ENCODE peak calls at places on chromosome 12, in five cellular contexts. Z is heart right ventricle, Q is endothelial cell of umbilical vein, L is transverse colon, Y is uterus. J is an unnamed sample. For H3K9me3, the result is how much of the 10 kb centered on the place peaks cover.

GRCh38 chr12:64609543-64610091 is 678 bp upstream of the RASSF3 start:
- DNase-seq in Y (no peak), Z (no peak), L (no peak), Q (peak), J (no peak)

GRCh38 chr12:99680276-99680675 is 32.7 kb downstream of the GARIN6 start:
- DNase-seq in Y (no peak), Z (no peak), L (no peak), Q (no peak), J (no peak)

GRCh38 chr12:74539765-74540526 is 2.3 kb downstream of the ATXN7L3B start:
- DNase-seq in Y (no peak), Z (no peak), Q (no peak), L (no peak), J (no peak)

GRCh38 chr12:99053599-99054362 is 408.7 kb downstream of the APAF1 start:
- DNase-seq in Q (no peak), Z (no peak), L (no peak), Y (no peak), J (no peak)

GRCh38 chr12:113469224-113469652 is 2.4 kb downstream of the LHX5 start:
- DNase-seq in L (no peak), Y (no peak), Q (no peak), Z (no peak), J (peak)

GRCh38 chr12:1595026-1595561 is 713 bp upstream of the FBXL14 start:
- DNase-seq in Y (no peak), Q (no peak), Z (peak), L (peak), J (no peak)

GRCh38 chr12:104207416-104207941 is 8.1 kb upstream of the TXNRD1 start:
- DNase-seq in Z (no peak), Y (no peak), L (no peak), Q (no peak), J (no peak)

GRCh38 chr12:65501093-65501621 is 222.7 kb downstream of the MSRB3 start:
- DNase-seq in Z (peak), Y (peak), L (no peak), Q (peak), J (no peak)

GRCh38 chr12:105433804-105434203 is 103.3 kb downstream of the C12orf75 start:
- DNase-seq in L (no peak), Z (no peak), Y (no peak), Q (peak), J (no peak)

GRCh38 chr12:27434673-27435565 is 11.6 kb upstream of the SMCO2 start:
- DNase-seq in Q (peak), L (no peak), Y (no peak), Z (no peak), J (no peak)

GRCh38 chr12:8913702-8914032 is 642 bp upstream of the PHC1 start:
- DNase-seq in Z (no peak), L (no peak), Y (no peak), Q (no peak), J (no peak)

GRCh38 chr12:117853600-117853999 is 115.2 kb downstream of the KSR2 start:
- DNase-seq in L (peak), Y (no peak), Z (no peak), Q (no peak), J (peak)

GRCh38 chr12:85681333-85681732 is 154.9 kb downstream of the RASSF9 start:
- DNase-seq in Y (no peak), Z (no peak), L (no peak), Q (no peak), J (no peak)

GRCh38 chr12:93461503-93461902 is 5.8 kb upstream of the MRPL42 start:
- DNase-seq in Q (no peak), Z (no peak), Y (no peak), L (no peak), J (no peak)

GRCh38 chr12:93469386-93469785 is 2.1 kb downstream of the MRPL42 start:
- DNase-seq in Y (no peak), Z (no peak), L (no peak), Q (no peak), J (no peak)

GRCh38 chr12:93467351-93468007 is at the start of gene MRPL42:
- DNase-seq in L (peak), Z (peak), Q (peak), Y (peak), J (peak)

GRCh38 chr12:93468008-93468371 is 676 bp downstream of the MRPL42 start:
- DNase-seq in Q (no peak), Z (no peak), Y (no peak), L (no peak), J (no peak)

DNA sequence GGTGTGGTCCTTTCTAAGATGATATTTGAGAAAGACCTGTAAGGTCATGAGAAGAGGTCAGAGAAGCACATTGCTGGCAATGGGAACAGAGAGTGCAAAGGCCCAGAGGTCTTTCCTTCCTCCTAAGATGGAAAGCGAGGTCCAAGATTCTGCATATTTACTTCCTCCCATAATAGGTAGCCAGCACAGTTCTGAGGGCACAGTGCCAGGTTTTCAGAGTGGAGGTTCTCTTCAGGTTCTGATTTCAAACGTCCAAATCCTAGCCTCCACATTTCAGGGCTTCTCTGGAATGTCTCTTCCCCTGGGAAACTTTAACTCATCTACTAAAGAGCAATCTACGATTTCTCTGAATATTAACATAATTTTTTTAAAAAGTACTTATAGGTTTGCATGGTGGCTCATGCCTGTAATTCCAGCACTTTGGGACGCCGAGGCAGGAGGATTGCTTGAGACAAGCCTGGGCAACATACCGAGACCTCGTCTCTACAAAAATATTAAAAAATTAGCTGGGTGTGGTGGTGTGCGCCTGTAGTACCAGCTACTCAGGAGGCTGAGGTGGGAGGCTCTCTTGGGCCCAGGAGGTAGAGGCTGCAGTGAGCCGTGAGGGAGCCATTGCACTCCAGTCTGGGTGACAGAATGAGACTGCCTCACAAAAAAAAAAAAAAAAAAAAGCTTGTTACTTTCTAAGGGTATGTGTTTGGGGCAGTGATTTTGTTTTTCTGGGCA is 526 bp upstream of the MRPL42 start:
- DNase-seq in Y (peak), L (no peak), Z (peak), Q (no peak), J (no peak)
- H3K4me3 ChIP-seq in Y (peak), L (no peak), Z (no peak), Q (no peak), J (no peak)

GRCh38 chr12:71759941-71760340 is 5.3 kb downstream of the RAB21 start:
- DNase-seq in L (no peak), Z (no peak), Q (no peak), Y (no peak), J (no peak)
- H3K9me3 ChIP-seq in L (under half), Z (under half), Q (under half), Y (under half), J (under half)

GRCh38 chr12:59044791-59045190 is 124.5 kb upstream of the LRIG3 start:
- DNase-seq in L (no peak), Z (no peak), Y (no peak), Q (no peak), J (no peak)
- TF ChIP-seq CTCF in L (no peak), Z (no peak), Y (no peak), Q (no peak), J (no peak)

DNA sequence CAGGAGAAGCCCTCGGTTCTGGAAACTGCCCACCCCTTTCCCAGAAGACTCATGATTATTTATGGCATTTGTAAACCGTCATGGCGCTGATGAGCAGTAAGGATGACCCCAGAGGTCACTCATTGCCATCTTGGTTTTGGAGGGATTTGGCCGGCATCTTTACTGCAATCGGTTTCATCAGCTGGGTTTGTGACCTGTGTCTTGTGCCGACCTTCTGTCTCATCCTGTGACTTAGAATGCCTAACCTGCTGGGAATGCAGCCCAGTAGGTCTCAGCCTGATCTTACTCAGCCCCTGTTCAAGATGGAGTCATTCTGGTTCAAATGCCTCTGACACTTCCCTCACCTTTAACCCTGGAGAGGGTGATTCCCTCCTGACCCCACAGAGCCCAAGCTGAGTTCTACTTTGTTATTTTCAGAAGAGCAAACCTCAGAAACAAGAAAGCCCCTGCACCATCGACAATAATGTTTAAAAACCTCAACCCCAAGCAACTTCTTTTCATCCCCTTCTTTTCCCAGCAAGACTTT is 105.5 kb upstream of the SFSWAP start:
- DNase-seq in Y (no peak), Q (no peak), L (no peak), Z (no peak), J (no peak)
- H3K4me3 ChIP-seq in Y (no peak), Q (no peak), L (no peak), Z (no peak), J (no peak)

GRCh38 chr12:124570810-124571209 is 3.4 kb upstream of the NCOR2 start:
- DNase-seq in Z (no peak), Y (no peak), Q (no peak), L (no peak), J (no peak)
- H3K9me3 ChIP-seq in Z (under half), Y (under half), Q (under half), L (under half), J (under half)

DNA sequence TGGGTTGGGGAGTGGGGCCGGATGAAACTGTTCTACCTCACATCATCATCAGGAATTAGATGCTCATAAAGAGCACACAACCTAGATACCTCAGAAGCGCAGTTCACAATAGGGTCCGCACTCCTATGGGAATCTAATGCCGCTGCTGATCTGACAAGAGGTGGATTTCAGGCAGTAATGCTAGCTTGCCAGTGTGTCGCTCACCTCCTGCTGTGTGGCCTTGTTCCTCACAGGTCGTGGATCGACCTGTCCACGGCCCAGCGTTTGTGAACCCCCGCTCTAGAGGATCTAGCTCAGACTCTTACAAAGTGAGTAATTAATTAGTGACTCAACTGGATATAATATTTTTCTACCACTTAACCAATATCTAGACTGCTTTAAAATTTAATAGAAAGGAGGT is 5.8 kb downstream of the PPP1R12A start:
- DNase-seq in Z (no peak), L (no peak), Y (no peak), Q (no peak), J (no peak)
- TF ChIP-seq CTCF in Z (no peak), L (no peak), Y (no peak), Q (no peak), J (no peak)

GRCh38 chr12:50033317-50033679 is 8.0 kb upstream of the RACGAP1 start:
- DNase-seq in Z (no peak), Q (no peak), L (no peak), Y (no peak), J (no peak)
- H3K4me3 ChIP-seq in Z (no peak), Q (no peak), L (no peak), Y (no peak), J (peak)

GRCh38 chr12:97404549-97404948 is 58.1 kb upstream of the RMST start:
- DNase-seq in Q (peak), L (no peak), Y (no peak), Z (peak), J (no peak)
- H3K9me3 ChIP-seq in Q (under half), L (under half), Y (under half), Z (under half), J (under half)

GRCh38 chr12:2797721-2798418 is 3.1 kb downstream of the FKBP4 start:
- DNase-seq in Q (peak), Z (peak), L (no peak), Y (peak), J (no peak)
- TF ChIP-seq CTCF in Q (peak), Z (peak), L (no peak), Y (no peak), J (no peak)